ENCODE peak calls at places on chromosomes 4 and X, in six cellular contexts. One of them, this sample, is unnamed.

GRCh38 chrX:111100191-111100590 is 4.2 kb downstream of the PAK3 start:
- DNase-seq in tibial artery: no peak
- DNase-seq in foreskin fibroblast: peak
- DNase-seq in vagina: no peak
- DNase-seq in mesendoderm: peak
- DNase-seq in cardiac muscle cell: peak
- DNase-seq in this sample: no peak

GRCh38 chr4:123588631-123589223 is 192.1 kb downstream of the SPRY1 start:
- DNase-seq in tibial artery: peak
- DNase-seq in foreskin fibroblast: peak
- DNase-seq in vagina: no peak
- DNase-seq in mesendoderm: no peak
- DNase-seq in cardiac muscle cell: peak
- DNase-seq in this sample: no peak

GRCh38 chr4:122326908-122327307 is 51.9 kb upstream of the ADAD1 start:
- DNase-seq in tibial artery: no peak
- DNase-seq in foreskin fibroblast: no peak
- DNase-seq in vagina: no peak
- DNase-seq in mesendoderm: no peak
- DNase-seq in cardiac muscle cell: no peak
- DNase-seq in this sample: no peak

GRCh38 chrX:18160369-18160768 is 60.3 kb downstream of the BEND2 start:
- DNase-seq in tibial artery: no peak
- DNase-seq in foreskin fibroblast: no peak
- DNase-seq in vagina: no peak
- DNase-seq in mesendoderm: no peak
- DNase-seq in cardiac muscle cell: no peak
- DNase-seq in this sample: no peak

GRCh38 chrX:39492495-39493162 is 605.1 kb downstream of the BCOR start:
- DNase-seq in tibial artery: no peak
- DNase-seq in foreskin fibroblast: no peak
- DNase-seq in vagina: no peak
- DNase-seq in mesendoderm: no peak
- DNase-seq in cardiac muscle cell: no peak
- DNase-seq in this sample: no peak

GRCh38 chr4:37645736-37646135 is 40.4 kb downstream of the RELL1 start:
- DNase-seq in tibial artery: no peak
- DNase-seq in foreskin fibroblast: no peak
- DNase-seq in vagina: no peak
- DNase-seq in mesendoderm: no peak
- DNase-seq in cardiac muscle cell: no peak
- DNase-seq in this sample: no peak

GRCh38 chrX:108034725-108035124 is 10.1 kb upstream of the VSIG1 start:
- DNase-seq in tibial artery: no peak
- DNase-seq in foreskin fibroblast: no peak
- DNase-seq in vagina: no peak
- DNase-seq in mesendoderm: no peak
- DNase-seq in cardiac muscle cell: no peak
- DNase-seq in this sample: no peak

GRCh38 chr4:102500371-102501175 is 586 bp upstream of the NFKB1 start:
- DNase-seq in tibial artery: peak
- DNase-seq in foreskin fibroblast: peak
- DNase-seq in vagina: no peak
- DNase-seq in mesendoderm: peak
- DNase-seq in cardiac muscle cell: peak
- DNase-seq in this sample: no peak

GRCh38 chr4:37588150-37588549 is 98.0 kb downstream of the RELL1 start:
- DNase-seq in tibial artery: no peak
- DNase-seq in foreskin fibroblast: no peak
- DNase-seq in vagina: no peak
- DNase-seq in mesendoderm: no peak
- DNase-seq in cardiac muscle cell: no peak
- DNase-seq in this sample: no peak

GRCh38 chr4:147787204-147787603 is 55.3 kb downstream of the ARHGAP10 start:
- DNase-seq in tibial artery: no peak
- DNase-seq in foreskin fibroblast: peak
- DNase-seq in vagina: no peak
- DNase-seq in mesendoderm: peak
- DNase-seq in cardiac muscle cell: peak
- DNase-seq in this sample: no peak

GRCh38 chrX:53445977-53446376 is 11.8 kb upstream of the HSD17B10 start:
- DNase-seq in tibial artery: no peak
- DNase-seq in foreskin fibroblast: no peak
- DNase-seq in vagina: no peak
- DNase-seq in mesendoderm: peak
- DNase-seq in cardiac muscle cell: peak
- DNase-seq in this sample: no peak

GRCh38 chrX:10325606-10326005 is 168.8 kb downstream of the CLCN4 start:
- DNase-seq in tibial artery: no peak
- DNase-seq in foreskin fibroblast: peak
- DNase-seq in vagina: no peak
- DNase-seq in mesendoderm: no peak
- DNase-seq in cardiac muscle cell: peak
- DNase-seq in this sample: no peak

GRCh38 chr4:188432328-188432727 is 293.1 kb downstream of the TRIML1 start:
- DNase-seq in tibial artery: no peak
- DNase-seq in foreskin fibroblast: no peak
- DNase-seq in vagina: no peak
- DNase-seq in mesendoderm: no peak
- DNase-seq in cardiac muscle cell: peak
- DNase-seq in this sample: no peak

GRCh38 chr4:13559414-13559813 is 15.1 kb upstream of the NKX3-2 start:
- DNase-seq in tibial artery: no peak
- DNase-seq in foreskin fibroblast: peak
- DNase-seq in vagina: no peak
- DNase-seq in mesendoderm: no peak
- DNase-seq in cardiac muscle cell: peak
- DNase-seq in this sample: no peak

GRCh38 chr4:73152893-73153292 is 83.4 kb upstream of the COX18 start:
- DNase-seq in tibial artery: no peak
- DNase-seq in foreskin fibroblast: no peak
- DNase-seq in vagina: no peak
- DNase-seq in mesendoderm: no peak
- DNase-seq in cardiac muscle cell: peak
- DNase-seq in this sample: no peak

GRCh38 chrX:129618997-129619396 is 35.8 kb downstream of the APLN start:
- DNase-seq in tibial artery: no peak
- DNase-seq in foreskin fibroblast: no peak
- DNase-seq in vagina: no peak
- DNase-seq in mesendoderm: no peak
- DNase-seq in cardiac muscle cell: peak
- DNase-seq in this sample: no peak

GRCh38 chr4:33996075-33996718 is 2248.1 kb downstream of the ARAP2 start:
- DNase-seq in tibial artery: no peak
- DNase-seq in foreskin fibroblast: peak
- DNase-seq in vagina: no peak
- DNase-seq in mesendoderm: peak
- DNase-seq in cardiac muscle cell: no peak
- DNase-seq in this sample: no peak

GRCh38 chr4:112704991-112705845 is 68.3 kb downstream of the LARP7 start:
- DNase-seq in tibial artery: peak
- DNase-seq in foreskin fibroblast: peak
- DNase-seq in vagina: no peak
- DNase-seq in mesendoderm: peak
- DNase-seq in cardiac muscle cell: peak
- DNase-seq in this sample: no peak

GRCh38 chr4:875818-876423 is 50.0 kb upstream of the CPLX1 start:
- DNase-seq in tibial artery: no peak
- DNase-seq in foreskin fibroblast: no peak
- DNase-seq in vagina: no peak
- DNase-seq in mesendoderm: no peak
- DNase-seq in cardiac muscle cell: no peak
- DNase-seq in this sample: no peak
- H3K4me3 ChIP-seq in tibial artery: no peak
- H3K4me3 ChIP-seq in foreskin fibroblast: no peak
- H3K4me3 ChIP-seq in vagina: no peak
- H3K4me3 ChIP-seq in mesendoderm: no peak
- H3K4me3 ChIP-seq in cardiac muscle cell: no peak
- H3K4me3 ChIP-seq in this sample: no peak

GRCh38 chrX:151973262-151973661 is 1.2 kb downstream of the GABRE start:
- DNase-seq in tibial artery: no peak
- DNase-seq in foreskin fibroblast: no peak
- DNase-seq in vagina: no peak
- DNase-seq in mesendoderm: peak
- DNase-seq in cardiac muscle cell: no peak
- DNase-seq in this sample: no peak
- H3K4me3 ChIP-seq in tibial artery: peak
- H3K4me3 ChIP-seq in foreskin fibroblast: peak
- H3K4me3 ChIP-seq in vagina: peak
- H3K4me3 ChIP-seq in mesendoderm: no peak
- H3K4me3 ChIP-seq in cardiac muscle cell: no peak
- H3K4me3 ChIP-seq in this sample: no peak

DNA sequence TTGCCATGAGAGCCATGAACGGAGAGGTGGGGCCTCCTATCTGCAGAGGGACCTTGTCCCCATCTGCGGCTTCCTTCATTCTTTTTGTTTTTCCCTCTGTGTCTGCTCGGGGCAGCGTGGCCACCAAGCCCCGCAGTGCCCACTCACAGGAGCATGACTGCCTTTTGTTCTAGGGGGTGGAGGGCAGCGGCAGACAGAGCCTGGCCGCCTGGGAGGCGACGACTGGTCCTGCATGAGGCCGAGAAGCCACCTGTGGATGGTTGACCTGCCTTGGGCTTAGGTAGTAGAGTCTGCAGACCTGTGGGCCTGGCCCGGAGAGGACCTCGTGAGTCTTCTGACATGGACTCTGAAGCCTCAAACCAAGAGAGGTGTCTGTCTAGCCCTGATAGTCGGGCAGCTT is 1.4 kb downstream of the RBM3 start:
- DNase-seq in tibial artery: no peak
- DNase-seq in foreskin fibroblast: no peak
- DNase-seq in vagina: no peak
- DNase-seq in mesendoderm: no peak
- DNase-seq in cardiac muscle cell: no peak
- DNase-seq in this sample: no peak
- H3K4me3 ChIP-seq in tibial artery: peak
- H3K4me3 ChIP-seq in foreskin fibroblast: peak
- H3K4me3 ChIP-seq in vagina: peak
- H3K4me3 ChIP-seq in mesendoderm: no peak
- H3K4me3 ChIP-seq in cardiac muscle cell: peak
- H3K4me3 ChIP-seq in this sample: peak

DNA sequence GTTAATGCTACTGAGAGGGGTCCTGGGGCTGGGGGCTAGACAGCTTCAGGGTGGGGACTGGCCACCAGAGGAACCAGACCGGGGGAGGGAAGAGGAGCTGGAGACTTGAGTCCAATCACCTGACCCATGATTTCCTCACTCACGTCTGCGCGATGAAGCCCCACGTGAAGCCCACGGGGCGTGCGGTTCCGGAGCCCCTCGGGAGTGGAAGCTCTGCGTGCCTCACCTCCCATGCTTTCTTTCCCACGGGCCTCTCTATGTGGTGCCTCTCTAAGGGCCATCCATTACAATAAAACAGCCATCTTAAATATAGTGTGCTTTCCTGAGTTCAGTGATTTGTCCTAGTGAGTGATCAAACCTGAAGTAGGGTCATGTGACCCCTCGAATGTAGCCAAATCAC is 119.9 kb downstream of the ENPP6 start:
- DNase-seq in tibial artery: no peak
- DNase-seq in foreskin fibroblast: no peak
- DNase-seq in vagina: no peak
- DNase-seq in mesendoderm: no peak
- DNase-seq in cardiac muscle cell: no peak
- DNase-seq in this sample: no peak
- H3K4me3 ChIP-seq in tibial artery: no peak
- H3K4me3 ChIP-seq in foreskin fibroblast: no peak
- H3K4me3 ChIP-seq in vagina: no peak
- H3K4me3 ChIP-seq in mesendoderm: no peak
- H3K4me3 ChIP-seq in cardiac muscle cell: no peak
- H3K4me3 ChIP-seq in this sample: no peak

DNA sequence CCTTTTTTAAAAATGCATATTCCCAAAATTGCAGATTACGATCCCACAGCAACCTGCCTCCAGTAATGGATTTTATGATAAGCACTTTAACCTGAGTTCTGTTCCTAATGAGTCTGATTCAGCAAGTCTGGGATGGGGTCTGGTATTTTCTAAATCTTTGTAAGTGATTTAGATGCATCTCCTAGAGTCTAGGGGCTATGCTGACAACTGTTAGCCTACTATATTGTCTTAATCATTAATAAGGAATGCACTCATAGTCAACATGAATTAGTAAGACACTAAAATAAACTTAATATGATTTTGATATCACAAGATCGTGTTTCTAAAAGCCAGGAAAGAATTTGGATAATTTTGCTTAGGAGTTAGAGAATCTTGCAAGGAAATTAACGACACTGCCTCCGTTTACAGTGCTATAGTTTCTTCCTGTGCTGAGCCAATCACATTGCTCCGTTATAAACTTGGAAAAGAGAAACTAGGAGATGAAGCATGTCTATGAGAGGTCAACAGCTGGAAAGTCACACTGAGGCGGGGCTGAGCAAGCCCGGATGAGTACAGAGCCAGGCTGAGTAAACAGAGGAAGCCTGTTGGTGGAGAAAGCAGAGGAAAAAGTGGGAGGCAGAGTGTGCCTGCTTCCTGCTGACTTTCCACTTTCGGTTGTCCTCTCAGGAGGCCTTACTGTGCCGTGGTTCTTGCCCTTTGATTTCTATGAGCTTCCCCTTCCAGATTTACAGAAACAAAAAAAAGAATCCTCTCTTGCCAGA is 5.4 kb downstream of the SCARB2 start:
- DNase-seq in tibial artery: peak
- DNase-seq in foreskin fibroblast: peak
- DNase-seq in vagina: peak
- DNase-seq in mesendoderm: peak
- DNase-seq in cardiac muscle cell: peak
- DNase-seq in this sample: no peak
- H3K4me3 ChIP-seq in tibial artery: peak
- H3K4me3 ChIP-seq in foreskin fibroblast: peak
- H3K4me3 ChIP-seq in vagina: peak
- H3K4me3 ChIP-seq in mesendoderm: no peak
- H3K4me3 ChIP-seq in cardiac muscle cell: no peak
- H3K4me3 ChIP-seq in this sample: no peak

DNA sequence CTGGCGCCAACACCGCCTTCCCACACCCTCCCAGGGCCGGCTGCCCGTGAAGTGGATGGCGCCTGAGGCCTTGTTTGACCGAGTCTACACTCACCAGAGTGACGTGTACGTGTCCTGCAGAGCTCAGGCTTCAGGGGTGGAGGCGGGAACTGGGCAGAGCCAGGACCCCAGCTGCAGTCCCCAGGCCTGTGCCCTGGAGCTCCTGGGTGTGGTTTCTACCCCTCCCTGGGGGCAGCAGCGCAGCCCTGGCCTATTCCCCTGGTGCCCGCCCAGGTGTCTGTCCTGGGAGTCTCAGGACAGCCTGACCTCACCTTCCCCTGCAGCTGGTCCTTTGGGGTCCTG is 13.1 kb downstream of the FGFR3 start:
- DNase-seq in tibial artery: no peak
- DNase-seq in foreskin fibroblast: no peak
- DNase-seq in vagina: no peak
- DNase-seq in mesendoderm: no peak
- DNase-seq in cardiac muscle cell: no peak
- DNase-seq in this sample: no peak
- H3K4me3 ChIP-seq in tibial artery: no peak
- H3K4me3 ChIP-seq in foreskin fibroblast: no peak
- H3K4me3 ChIP-seq in vagina: no peak
- H3K4me3 ChIP-seq in mesendoderm: no peak
- H3K4me3 ChIP-seq in cardiac muscle cell: no peak
- H3K4me3 ChIP-seq in this sample: no peak